ENCODE peak calls at places on chromosomes 6 and 20, in four cellular contexts. E is mesenchymal stem cell, V is esophagus squamous epithelium, A is SK-N-SH. B is an unnamed sample. For H3K4me1, the result is how much of the 10 kb centered on the place peaks cover.

GRCh38 chr20:17557675-17558006 is 12.2 kb upstream of the DSTN start:
- DNase-seq in E (peak), V (no peak), A (no peak), B (no peak)

GRCh38 chr20:63186528-63187316 is 29.2 kb downstream of the YTHDF1 start:
- DNase-seq in E (peak), V (no peak), A (no peak), B (no peak)

GRCh38 chr6:16683524-16684194 is 77.6 kb downstream of the ATXN1 start:
- DNase-seq in E (peak), V (no peak), A (no peak), B (no peak)

GRCh38 chr6:155041781-155042279 is 46.7 kb downstream of the TIAM2 start:
- DNase-seq in E (no peak), V (no peak), A (no peak), B (no peak)

GRCh38 chr20:58718121-58718563 is 25.5 kb downstream of the NPEPL1 start:
- DNase-seq in E (no peak), V (no peak), A (peak), B (peak)

GRCh38 chr6:165245287-165245686 is 64.1 kb downstream of the C6orf118 start:
- DNase-seq in E (peak), V (no peak), A (peak), B (no peak)

GRCh38 chr6:137705166-137706064 is 161.6 kb upstream of the TNFAIP3 start:
- DNase-seq in E (peak), V (no peak), A (no peak), B (peak)

GRCh38 chr20:63238491-63239126 is 2.9 kb downstream of the BIRC7 start:
- DNase-seq in E (no peak), V (no peak), A (peak), B (no peak)

GRCh38 chr20:62413896-62414481 is 6.9 kb upstream of the CABLES2 start:
- DNase-seq in E (no peak), V (no peak), A (peak), B (peak)

GRCh38 chr6:89970609-89971337 is 76.5 kb downstream of the GJA10 start:
- DNase-seq in E (peak), V (no peak), A (peak), B (peak)

GRCh38 chr20:2297352-2297717 is 1.5 kb downstream of the TGM3 start:
- DNase-seq in E (no peak), V (no peak), A (no peak), B (peak)

GRCh38 chr6:128121610-128122009 is 220.8 kb upstream of the THEMIS start:
- DNase-seq in E (no peak), V (no peak), A (no peak), B (no peak)

GRCh38 chr6:169803291-169803811 is 51.9 kb downstream of the ERMARD start:
- DNase-seq in E (no peak), V (no peak), A (no peak), B (no peak)

GRCh38 chr6:149033454-149034241 is 283.9 kb upstream of the TAB2 start:
- DNase-seq in E (no peak), V (no peak), A (no peak), B (no peak)

GRCh38 chr20:52103911-52104545 is 87.6 kb downstream of the ZFP64 start:
- DNase-seq in E (peak), V (no peak), A (no peak), B (peak)

GRCh38 chr20:49045440-49046086 is 549 bp upstream of the CSE1L start:
- DNase-seq in E (no peak), V (no peak), A (peak), B (no peak)

GRCh38 chr6:152462716-152463115 is 174.4 kb downstream of the SYNE1 start:
- DNase-seq in E (no peak), V (no peak), A (no peak), B (no peak)

GRCh38 chr20:11159728-11160127 is 485.9 kb upstream of the JAG1 start:
- DNase-seq in E (peak), V (no peak), A (no peak), B (no peak)

GRCh38 chr6:132210886-132211563 is 190.2 kb downstream of the MOXD1 start:
- DNase-seq in E (no peak), V (no peak), A (no peak), B (peak)

GRCh38 chr20:37686762-37687477 is 6.9 kb upstream of the CTNNBL1 start:
- DNase-seq in E (no peak), V (no peak), A (no peak), B (peak)

GRCh38 chr6:72321741-72322140 is 300.1 kb upstream of the KCNQ5 start:
- DNase-seq in E (no peak), V (no peak), A (no peak), B (no peak)

GRCh38 chr6:20810732-20811111 is 276.5 kb downstream of the CDKAL1 start:
- DNase-seq in E (no peak), V (no peak), A (no peak), B (no peak)

GRCh38 chr6:167579786-167580370 is 246.8 kb upstream of the AFDN start:
- DNase-seq in E (no peak), V (no peak), A (no peak), B (no peak)

GRCh38 chr6:4693566-4693965 is 82.6 kb upstream of the CDYL start:
- DNase-seq in E (no peak), V (no peak), A (no peak), B (no peak)

GRCh38 chr6:157274471-157275226 is 48.7 kb downstream of the TMEM242 start:
- DNase-seq in E (peak), V (peak), A (peak), B (peak)

GRCh38 chr6:47749726-47750125 is 32.1 kb upstream of the OPN5 start:
- DNase-seq in E (no peak), V (no peak), A (no peak), B (no peak)

GRCh38 chr20:48776306-48776705 is 51.5 kb downstream of the PREX1 start:
- DNase-seq in E (peak), V (no peak), A (peak), B (no peak)

GRCh38 chr20:24665741-24666191 is 196.3 kb downstream of the SYNDIG1 start:
- DNase-seq in E (no peak), V (no peak), A (no peak), B (no peak)

GRCh38 chr6:31270788-31271640 is 878 bp downstream of the HLA-C start:
- DNase-seq in E (peak), V (peak), A (peak), B (peak)

GRCh38 chr6:44074383-44075136 is 52.7 kb downstream of the MRPL14 start:
- DNase-seq in E (peak), V (no peak), A (peak), B (peak)

GRCh38 chr6:159943101-159943632 is 25.7 kb upstream of the IGF2R start:
- DNase-seq in E (no peak), V (no peak), A (no peak), B (no peak)

GRCh38 chr20:10963717-10964266 is 290.0 kb upstream of the JAG1 start:
- DNase-seq in E (peak), V (no peak), A (no peak), B (no peak)

GRCh38 chr6:50007821-50008220 is 14.0 kb downstream of the DEFB110 start:
- DNase-seq in E (no peak), V (no peak), A (no peak), B (no peak)

GRCh38 chr6:11854418-11855165 is 76.0 kb upstream of the ADTRP start:
- DNase-seq in E (peak), V (no peak), A (no peak), B (no peak)

GRCh38 chr6:149806127-149806526 is 56.6 kb downstream of the PCMT1 start:
- DNase-seq in E (no peak), V (no peak), A (no peak), B (no peak)

GRCh38 chr6:138182939-138183791 is 21.4 kb downstream of the ARFGEF3 start:
- DNase-seq in E (no peak), V (no peak), A (no peak), B (peak)

GRCh38 chr6:140462495-140463311 is 1088.3 kb upstream of the CITED2 start:
- DNase-seq in E (peak), V (no peak), A (no peak), B (no peak)

GRCh38 chr6:140464720-140465119 is 1090.3 kb upstream of the CITED2 start:
- DNase-seq in E (no peak), V (no peak), A (no peak), B (no peak)

GRCh38 chr6:140460267-140460666 is 1085.8 kb upstream of the CITED2 start:
- DNase-seq in E (no peak), V (no peak), A (no peak), B (no peak)

GRCh38 chr6:140463312-140463710 is 1088.9 kb upstream of the CITED2 start:
- DNase-seq in E (no peak), V (no peak), A (no peak), B (no peak)
- H3K4me3 ChIP-seq in E (no peak), V (no peak), A (no peak), B (no peak)

DNA sequence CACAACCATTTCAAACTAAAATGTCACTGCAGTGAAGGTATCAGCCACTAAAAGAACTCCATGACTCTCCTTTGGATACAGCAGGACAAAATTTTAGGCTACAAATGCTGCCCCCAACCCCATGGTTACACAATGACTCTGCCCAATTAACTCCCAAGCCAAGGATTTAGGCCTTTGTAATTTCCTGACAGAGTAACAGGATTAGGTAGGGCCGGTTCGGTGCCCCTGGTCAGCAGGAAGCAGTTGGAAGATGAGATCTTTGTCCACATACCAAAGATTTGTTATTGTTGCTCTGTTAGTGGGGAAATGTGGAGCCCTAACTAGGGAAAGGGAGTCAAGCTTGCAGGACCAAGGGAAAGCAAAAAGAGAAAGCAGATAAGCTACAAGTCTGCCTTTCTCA is 26.7 kb upstream of the RIPK1 start:
- DNase-seq in E (no peak), V (no peak), A (no peak), B (no peak)
- H3K27ac ChIP-seq in E (no peak), V (no peak), A (no peak), B (peak)

GRCh38 chr6:13480631-13481501 is 6.5 kb downstream of the GFOD1 start:
- DNase-seq in E (no peak), V (no peak), A (no peak), B (no peak)

GRCh38 chr6:13479206-13479797 is 8.1 kb downstream of the GFOD1 start:
- DNase-seq in E (no peak), V (no peak), A (no peak), B (no peak)

GRCh38 chr6:13478525-13478962 is 8.9 kb downstream of the GFOD1 start:
- DNase-seq in E (no peak), V (no peak), A (no peak), B (no peak)

GRCh38 chr6:13484138-13484708 is 3.2 kb downstream of the GFOD1 start:
- DNase-seq in E (peak), V (no peak), A (no peak), B (no peak)

DNA sequence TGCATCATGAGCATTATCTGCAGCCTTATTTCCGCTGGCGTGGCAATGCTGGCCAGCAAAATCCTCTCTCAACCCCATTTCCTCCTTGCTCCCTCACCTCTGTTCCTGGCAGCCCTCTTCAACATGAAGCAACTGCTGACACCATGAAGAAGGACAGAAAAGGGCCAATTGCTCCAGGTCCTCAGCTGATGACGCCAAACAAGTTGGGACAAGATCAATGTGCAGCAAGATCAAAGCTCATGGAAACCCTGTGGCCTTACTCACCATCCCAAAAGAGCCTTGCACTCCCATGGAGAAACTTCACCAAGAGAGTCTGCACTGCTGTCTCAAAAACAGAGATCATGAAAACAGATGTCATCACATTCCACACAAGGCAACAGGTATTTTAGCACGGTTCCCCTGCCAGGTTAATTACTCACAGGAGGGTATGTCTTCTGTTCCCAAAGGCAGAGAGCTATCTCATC is 7.4 kb downstream of the GFOD1 start:
- DNase-seq in E (no peak), V (no peak), A (no peak), B (no peak)
- H3K4me1 ChIP-seq in E (under half), V (under half), A (under half), B (under half)

GRCh38 chr6:56339524-56339923 is 92.1 kb upstream of the COL21A1 start:
- DNase-seq in E (no peak), V (no peak), A (no peak), B (no peak)
- H3K4me3 ChIP-seq in E (no peak), V (no peak), A (no peak), B (no peak)

GRCh38 chr20:33827629-33828325 is 16.6 kb downstream of the CHMP4B start:
- DNase-seq in E (peak), V (no peak), A (no peak), B (no peak)

GRCh38 chr20:33829636-33830035 is 18.5 kb downstream of the CHMP4B start:
- DNase-seq in E (no peak), V (no peak), A (no peak), B (no peak)

GRCh38 chr20:33830371-33830770 is 19.2 kb downstream of the CHMP4B start:
- DNase-seq in E (peak), V (no peak), A (no peak), B (no peak)

GRCh38 chr20:33828326-33828834 is 17.2 kb downstream of the CHMP4B start:
- DNase-seq in E (no peak), V (no peak), A (no peak), B (no peak)

GRCh38 chr20:33828912-33829560 is 17.9 kb downstream of the CHMP4B start:
- DNase-seq in E (peak), V (no peak), A (no peak), B (no peak)
- H3K27ac ChIP-seq in E (no peak), V (peak), A (no peak), B (no peak)

GRCh38 chr6:129684323-129684884 is 25.6 kb downstream of the ARHGAP18 start:
- DNase-seq in E (peak), V (no peak), A (no peak), B (no peak)

GRCh38 chr6:129686941-129687627 is 22.9 kb downstream of the ARHGAP18 start:
- DNase-seq in E (peak), V (no peak), A (no peak), B (no peak)

GRCh38 chr6:129683606-129684322 is 26.2 kb downstream of the ARHGAP18 start:
- DNase-seq in E (peak), V (peak), A (peak), B (no peak)

GRCh38 chr6:129684903-129685639 is 24.9 kb downstream of the ARHGAP18 start:
- DNase-seq in E (no peak), V (no peak), A (no peak), B (no peak)

GRCh38 chr6:129685640-129686031 is 24.3 kb downstream of the ARHGAP18 start:
- DNase-seq in E (no peak), V (no peak), A (no peak), B (no peak)
- H3K4me1 ChIP-seq in E (under half), V (under half), A (under half), B (under half)

DNA sequence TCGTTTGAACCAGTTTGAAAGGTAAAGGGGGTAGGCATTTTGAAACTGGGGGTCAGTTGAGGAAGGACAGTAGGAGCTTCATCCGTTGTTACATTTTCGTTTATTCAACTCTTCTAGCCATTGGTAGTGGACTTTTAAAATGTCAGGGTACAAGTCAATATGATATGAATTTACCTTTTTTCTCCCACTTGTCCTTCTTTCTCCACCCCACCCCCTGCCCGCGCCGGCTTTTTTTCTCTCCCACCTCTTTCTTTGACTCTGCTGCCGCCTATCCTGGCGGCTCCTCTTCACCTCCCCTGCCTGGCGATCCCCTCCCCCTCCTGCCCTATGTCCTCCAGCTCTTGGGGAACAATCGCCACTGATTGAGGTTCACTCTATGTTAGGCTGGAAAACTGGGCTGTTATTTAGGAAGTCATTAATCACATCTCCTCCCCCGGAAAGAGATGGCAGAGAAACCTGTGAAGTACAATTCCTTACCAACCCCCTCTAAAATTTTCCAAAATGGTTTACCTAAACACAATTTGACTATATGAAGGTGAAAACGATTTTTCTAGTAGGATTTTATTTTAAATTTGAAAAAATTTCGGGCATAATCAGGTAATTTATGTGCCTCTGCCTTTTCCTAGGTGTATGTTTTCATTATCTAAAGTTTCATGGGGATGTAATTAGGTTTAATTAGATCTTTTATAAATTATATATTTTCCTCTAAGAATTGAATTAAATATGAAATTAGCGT is 812 bp upstream of the LIN28B start:
- DNase-seq in E (peak), V (no peak), A (peak), B (peak)
- H3K4me3 ChIP-seq in E (no peak), V (no peak), A (peak), B (peak)

B was measured in endodermal cell.